ENCODE peak calls at places on chromosomes 6 and 20, in six cellular contexts. R, H, L, U, I and S are unnamed samples.

GRCh38 chr6:90397929-90398674 is 101.5 kb upstream of the BACH2 start:
- DNase-seq in U (no peak), H (peak), L (no peak), I (no peak), R (no peak), S (no peak)

GRCh38 chr20:33604084-33604990 is 57.8 kb upstream of the C20orf144 start:
- DNase-seq in R (no peak), I (no peak), H (no peak), L (no peak), U (no peak), S (no peak)

GRCh38 chr6:24188571-24188970 is 62.6 kb downstream of the NRSN1 start:
- DNase-seq in I (no peak), H (no peak), R (no peak), L (no peak), U (no peak), S (no peak)

GRCh38 chr6:142945446-142946180 is 637 bp upstream of the HIVEP2 start:
- DNase-seq in L (no peak), R (no peak), I (no peak), U (peak), H (peak), S (peak)

GRCh38 chr6:137968901-137969300 is 101.8 kb downstream of the TNFAIP3 start:
- DNase-seq in U (no peak), R (no peak), H (peak), I (no peak), L (no peak), S (no peak)

GRCh38 chr6:108438918-108439317 is 121.8 kb upstream of the FOXO3 start:
- DNase-seq in H (no peak), I (no peak), L (no peak), U (no peak), R (no peak), S (no peak)

GRCh38 chr6:28225056-28225834 is at the start of gene ZSCAN9:
- DNase-seq in L (peak), I (peak), R (peak), H (peak), U (peak), S (peak)

GRCh38 chr6:169824021-169824420 is 72.6 kb downstream of the ERMARD start:
- DNase-seq in U (no peak), I (no peak), R (no peak), L (no peak), H (no peak), S (no peak)

GRCh38 chr6:11659757-11660156 is 118.8 kb downstream of the ADTRP start:
- DNase-seq in I (no peak), R (no peak), H (no peak), U (no peak), L (no peak), S (no peak)

GRCh38 chr20:63051911-63052310 is 45.1 kb upstream of the BHLHE23 start:
- DNase-seq in U (no peak), R (no peak), L (no peak), I (no peak), H (no peak), S (no peak)

GRCh38 chr6:143614270-143614669 is 63.5 kb upstream of the PHACTR2 start:
- DNase-seq in L (no peak), I (no peak), U (no peak), H (no peak), R (no peak), S (no peak)

GRCh38 chr6:131143319-131143718 is 8.1 kb downstream of the AKAP7 start:
- DNase-seq in R (no peak), I (no peak), H (no peak), L (no peak), U (no peak), S (no peak)

GRCh38 chr6:4727671-4728435 is 48.4 kb upstream of the CDYL start:
- DNase-seq in I (no peak), L (peak), H (peak), U (no peak), R (no peak), S (no peak)

GRCh38 chr6:73394577-73395354 is at the start of gene DDX43:
- DNase-seq in R (no peak), L (no peak), U (no peak), H (no peak), I (no peak), S (no peak)

GRCh38 chr20:58647814-58648501 is 3.1 kb upstream of the STX16 start:
- DNase-seq in I (no peak), R (no peak), L (no peak), U (no peak), H (no peak), S (no peak)

GRCh38 chr6:165662671-165663282 is at the start of gene PDE10A:
- DNase-seq in U (peak), R (no peak), I (no peak), L (no peak), H (no peak), S (no peak)

GRCh38 chr6:149334682-149335160 is 17.2 kb downstream of the TAB2 start:
- DNase-seq in I (no peak), R (no peak), L (no peak), H (no peak), U (no peak), S (no peak)

GRCh38 chr6:87848616-87849015 is 146.6 kb upstream of the AKIRIN2 start:
- DNase-seq in I (no peak), H (no peak), U (no peak), R (no peak), L (no peak), S (no peak)

GRCh38 chr20:13028673-13029072 is 19.9 kb downstream of the SPTLC3 start:
- DNase-seq in L (no peak), U (no peak), I (no peak), R (no peak), H (no peak), S (no peak)

GRCh38 chr20:64062276-64062595 is 762 bp upstream of the TCEA2 start:
- DNase-seq in R (no peak), U (no peak), L (no peak), I (no peak), H (no peak), S (no peak)

GRCh38 chr6:2209226-2209809 is 36.1 kb downstream of the GMDS start:
- DNase-seq in R (peak), H (peak), I (peak), L (peak), U (no peak), S (no peak)

GRCh38 chr6:17865243-17865642 is 122.2 kb downstream of the KIF13A start:
- DNase-seq in U (no peak), R (no peak), I (no peak), H (no peak), L (no peak), S (no peak)

GRCh38 chr20:24132246-24132645 is 143.7 kb upstream of the GGTLC1 start:
- DNase-seq in I (no peak), H (no peak), L (no peak), U (no peak), R (no peak), S (no peak)

GRCh38 chr6:6870914-6871313 is 236.8 kb upstream of the RREB1 start:
- DNase-seq in U (no peak), L (no peak), H (no peak), I (no peak), R (no peak), S (no peak)

GRCh38 chr6:6880745-6881437 is 226.9 kb upstream of the RREB1 start:
- DNase-seq in L (no peak), H (no peak), U (no peak), I (no peak), R (no peak), S (no peak)

GRCh38 chr6:6878921-6879585 is 228.7 kb upstream of the RREB1 start:
- DNase-seq in U (no peak), R (no peak), H (no peak), L (no peak), I (no peak), S (no peak)

GRCh38 chr6:6872924-6873344 is 234.8 kb upstream of the RREB1 start:
- DNase-seq in H (peak), L (no peak), R (no peak), U (no peak), I (no peak), S (no peak)

DNA sequence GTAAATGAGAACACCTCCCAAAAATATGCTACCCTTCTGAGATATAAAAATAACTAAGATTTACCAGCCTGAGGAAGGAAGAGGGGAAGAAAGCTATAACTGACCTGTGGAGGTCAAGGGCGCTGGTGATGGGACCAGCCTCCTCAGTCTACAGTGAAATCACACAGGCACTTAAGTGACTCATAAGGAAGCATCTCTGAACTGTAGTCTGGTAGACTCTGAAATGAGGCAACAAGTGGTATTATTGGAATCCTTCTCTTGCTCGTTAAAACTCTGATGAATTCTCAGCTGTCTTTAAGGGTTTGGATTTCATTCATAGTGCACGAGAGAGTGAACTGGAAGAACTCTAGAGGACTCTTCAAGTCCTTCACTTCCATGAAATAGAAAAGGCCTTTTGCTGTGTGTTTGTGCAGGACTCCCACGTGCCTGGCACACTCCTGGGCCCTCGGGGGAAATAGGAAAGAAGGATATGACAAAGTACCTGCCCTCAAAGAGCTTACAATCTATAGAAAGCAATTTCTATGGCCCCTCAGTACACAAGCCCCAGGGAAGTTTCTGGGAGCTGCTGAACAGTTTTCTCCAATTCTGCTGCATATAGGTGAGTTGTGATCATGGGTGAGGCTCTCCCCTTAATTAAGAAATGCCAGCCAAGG is 231.8 kb upstream of the RREB1 start:
- DNase-seq in H (no peak), R (no peak), U (no peak), L (no peak), I (no peak), S (no peak)
- TF ChIP-seq TAF1 in H (no peak), R (no peak), U (no peak), L (no peak), I (no peak), S (no peak)

GRCh38 chr20:41078329-41078728 is 49.7 kb downstream of the TOP1 start:
- DNase-seq in R (no peak), H (no peak), I (peak), U (no peak), L (peak), S (no peak)
- TF ChIP-seq POLR2AphosphoS5 in R (no peak), H (no peak), I (no peak), U (no peak), L (no peak), S (no peak)

GRCh38 chr20:53738039-53738944 is 144.7 kb upstream of the ZNF217 start:
- DNase-seq in I (no peak), R (peak), H (peak), U (no peak), L (peak), S (no peak)
- TF ChIP-seq POLR2A in I (no peak), R (peak), H (peak), U (no peak), L (peak), S (no peak)

DNA sequence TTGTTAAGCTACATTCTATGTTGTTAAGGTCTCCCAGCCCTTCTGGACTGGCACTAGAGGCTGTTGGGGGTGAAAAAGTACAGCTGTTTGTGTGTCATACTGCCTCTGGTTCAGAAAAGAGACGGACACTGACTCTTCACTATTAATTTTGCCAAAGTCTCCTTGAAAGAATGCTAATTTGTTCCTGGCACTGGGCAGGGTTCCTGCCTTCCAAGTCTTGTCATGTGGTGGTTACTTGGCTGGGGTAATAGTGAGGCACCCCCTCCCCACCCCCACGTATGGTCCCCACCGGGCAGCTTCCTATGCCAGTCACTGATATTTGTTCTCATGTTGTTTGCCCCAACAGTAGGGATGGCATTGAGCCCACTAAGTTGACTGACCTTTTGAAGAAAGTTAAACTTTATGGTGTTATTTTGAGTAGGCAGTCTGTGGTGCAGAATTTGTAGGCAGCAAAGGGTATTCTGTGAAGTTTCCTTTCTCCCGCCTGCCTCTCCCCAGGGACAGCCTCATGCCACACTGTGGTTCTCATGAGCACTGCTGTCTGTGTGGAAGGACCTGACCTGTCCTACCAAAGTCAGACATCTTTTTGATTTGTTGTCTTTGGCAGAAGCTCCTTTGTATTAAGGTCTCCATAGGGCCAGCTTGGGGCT is 8.7 kb downstream of the CDS2 start:
- DNase-seq in L (no peak), I (peak), U (no peak), R (no peak), H (no peak), S (no peak)
- TF ChIP-seq TAF1 in L (no peak), I (no peak), U (no peak), R (no peak), H (no peak), S (no peak)

GRCh38 chr20:235891-236290 is 8.8 kb downstream of the DEFB129 start:
- DNase-seq in R (no peak), U (no peak), H (no peak), I (no peak), L (no peak), S (no peak)

GRCh38 chr20:237918-238317 is 10.9 kb downstream of the DEFB129 start:
- DNase-seq in R (no peak), L (no peak), U (no peak), H (no peak), I (no peak), S (no peak)

GRCh38 chr20:237479-237878 is 10.4 kb downstream of the DEFB129 start:
- DNase-seq in U (no peak), H (no peak), R (no peak), I (no peak), L (no peak), S (no peak)
- TF ChIP-seq POLR2AphosphoS5 in U (no peak), H (no peak), R (no peak), I (no peak), L (no peak), S (no peak)